ENCODE peak calls at places on chromosomes 12 and 14, in six cellular contexts. P is SK-N-SH, U is neural progenitor cell, D is PC-9, T is adrenal gland, N is suprapubic skin. I is an unnamed sample.

GRCh38 chr14:63542231-63542999 is 762 bp downstream of the PPP2R5E start:
- DNase-seq in T (peak), D (no peak), N (peak), U (peak), P (peak), I (peak)

GRCh38 chr12:85310025-85310424 is 30.0 kb downstream of the ALX1 start:
- DNase-seq in P (no peak), U (no peak), N (no peak), T (no peak), D (no peak), I (no peak)

GRCh38 chr12:45575823-45576448 is 153.6 kb upstream of the ARID2 start:
- DNase-seq in P (no peak), N (no peak), D (no peak), U (no peak), T (no peak), I (no peak)

GRCh38 chr14:61343471-61343870 is 22.1 kb downstream of the PRKCH start:
- DNase-seq in P (no peak), U (no peak), T (no peak), N (no peak), D (no peak), I (no peak)

GRCh38 chr12:63103489-63104131 is 47.4 kb downstream of the AVPR1A start:
- DNase-seq in U (peak), D (no peak), N (no peak), P (peak), T (no peak), I (no peak)

GRCh38 chr12:19025582-19025981 is 104.0 kb upstream of the PLEKHA5 start:
- DNase-seq in U (no peak), P (no peak), T (no peak), D (no peak), N (no peak), I (no peak)

GRCh38 chr14:63277784-63278183 is 41.0 kb downstream of the GPHB5 start:
- DNase-seq in P (no peak), N (no peak), T (no peak), D (no peak), U (no peak), I (no peak)

GRCh38 chr12:117790948-117791347 is 177.8 kb downstream of the KSR2 start:
- DNase-seq in N (no peak), P (no peak), D (no peak), T (no peak), U (no peak), I (no peak)

GRCh38 chr14:91350813-91351507 is 66.7 kb downstream of the CCDC88C start:
- DNase-seq in P (no peak), T (no peak), N (no peak), D (no peak), U (no peak), I (no peak)

GRCh38 chr12:34215213-34215892 is 193.1 kb downstream of the ALG10 start:
- DNase-seq in T (no peak), P (no peak), N (no peak), U (no peak), D (no peak), I (no peak)

GRCh38 chr14:73833530-73834257 is 17.9 kb upstream of the PTGR2 start:
- DNase-seq in P (no peak), D (peak), U (peak), T (no peak), N (no peak), I (no peak)

GRCh38 chr12:49230810-49231209 is 34.1 kb upstream of the TUBA1C start:
- DNase-seq in N (no peak), D (no peak), U (no peak), P (no peak), T (no peak), I (no peak)

GRCh38 chr12:128543493-128543892 is 276.5 kb downstream of the TMEM132C start:
- DNase-seq in N (no peak), P (no peak), D (no peak), U (peak), T (no peak), I (no peak)

GRCh38 chr14:81946808-81947798 is 413.4 kb upstream of the SEL1L start:
- DNase-seq in P (no peak), U (peak), N (no peak), T (no peak), D (no peak), I (no peak)

GRCh38 chr14:105884808-105885281 is 358.5 kb downstream of the TMEM121 start:
- DNase-seq in T (peak), D (no peak), N (peak), P (no peak), U (no peak), I (peak)

GRCh38 chr14:60722163-60722835 is 1.9 kb downstream of the SIX4 start:
- DNase-seq in U (peak), T (peak), P (peak), N (no peak), D (peak), I (peak)

GRCh38 chr14:105199093-105199492 is 18.0 kb upstream of the NUDT14 start:
- DNase-seq in P (no peak), T (no peak), U (no peak), N (no peak), D (peak), I (no peak)

GRCh38 chr14:93898081-93898611 is 29.0 kb upstream of the FAM181A start:
- DNase-seq in T (no peak), N (no peak), D (no peak), U (no peak), P (no peak), I (no peak)

GRCh38 chr12:27644446-27644845 is 51.8 kb upstream of the REP15 start:
- DNase-seq in P (no peak), U (no peak), D (no peak), T (no peak), N (no peak), I (no peak)

GRCh38 chr12:106648736-106649135 is 65.9 kb downstream of the RFX4 start:
- DNase-seq in N (no peak), P (no peak), T (no peak), D (no peak), U (no peak), I (no peak)

GRCh38 chr12:111368291-111368683 is 608 bp downstream of the PHETA1 start:
- DNase-seq in D (no peak), P (no peak), U (peak), T (peak), N (no peak), I (no peak)

GRCh38 chr12:1851126-1851791 is 30.9 kb downstream of the LRTM2 start:
- DNase-seq in P (no peak), N (no peak), T (no peak), D (no peak), U (no peak), I (no peak)

GRCh38 chr12:50603817-50604639 is 99.2 kb downstream of the DIP2B start:
- DNase-seq in P (no peak), D (no peak), U (no peak), T (peak), N (no peak), I (no peak)

DNA sequence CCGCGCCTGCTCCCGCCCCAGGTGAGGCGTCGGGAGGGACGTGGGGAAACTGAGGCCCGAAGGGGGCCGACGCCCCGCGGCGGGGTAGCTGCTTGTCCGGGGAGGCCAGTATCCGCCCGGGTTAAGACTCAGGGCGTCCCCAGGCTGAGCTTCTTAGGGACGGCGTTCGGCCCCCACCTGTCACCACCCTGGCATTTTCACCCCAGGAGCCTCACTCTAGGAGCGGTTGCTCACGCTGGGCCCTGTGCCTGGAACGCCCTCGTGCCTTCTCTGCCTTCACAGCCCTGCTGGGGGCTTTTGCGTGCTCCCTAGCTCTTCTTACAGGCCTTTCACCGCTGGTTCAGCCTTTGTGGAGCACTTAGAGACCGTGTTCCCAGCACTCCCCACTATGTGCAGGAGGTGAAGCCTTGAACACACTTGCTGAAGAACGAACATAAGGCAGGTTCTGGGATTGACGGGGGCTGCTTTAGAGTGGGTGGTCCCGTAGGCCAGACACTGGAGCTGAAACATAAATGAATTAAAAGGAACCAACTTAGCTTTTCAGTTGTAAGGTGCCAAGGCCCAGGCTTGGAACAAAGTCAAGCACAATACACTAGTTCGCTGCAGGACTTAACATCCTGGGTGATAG is 601 bp downstream of the ZNF839 start:
- DNase-seq in P (no peak), U (peak), D (peak), N (peak), T (peak), I (no peak)
- TF ChIP-seq CTCF in P (no peak), U (no peak), D (no peak), N (no peak), T (no peak), I (no peak)

GRCh38 chr14:69356903-69357543 is 41.1 kb downstream of the ERH start:
- DNase-seq in N (no peak), T (no peak), D (no peak), U (no peak), P (no peak), I (no peak)

GRCh38 chr14:69355155-69355954 is 42.7 kb downstream of the ERH start:
- DNase-seq in N (no peak), T (no peak), U (no peak), P (no peak), D (no peak), I (no peak)

GRCh38 chr14:69357544-69358200 is 40.4 kb downstream of the ERH start:
- DNase-seq in T (no peak), D (no peak), N (no peak), P (no peak), U (no peak), I (no peak)

GRCh38 chr14:69354383-69355154 is 43.5 kb downstream of the ERH start:
- DNase-seq in N (no peak), P (no peak), T (no peak), U (no peak), D (no peak), I (no peak)

GRCh38 chr14:69355955-69356321 is 42.2 kb downstream of the ERH start:
- DNase-seq in U (no peak), T (peak), P (no peak), N (peak), D (no peak), I (no peak)
- H3K27ac ChIP-seq in U (no peak), T (no peak), P (no peak), N (no peak), D (no peak), I (no peak)

GRCh38 chr12:121628536-121628935 is 2.2 kb downstream of the ORAI1 start:
- DNase-seq in T (no peak), N (no peak), U (no peak), D (no peak), P (peak), I (no peak)
- H3K4me3 ChIP-seq in T (no peak), N (peak), U (no peak), D (no peak), P (peak), I (no peak)

DNA sequence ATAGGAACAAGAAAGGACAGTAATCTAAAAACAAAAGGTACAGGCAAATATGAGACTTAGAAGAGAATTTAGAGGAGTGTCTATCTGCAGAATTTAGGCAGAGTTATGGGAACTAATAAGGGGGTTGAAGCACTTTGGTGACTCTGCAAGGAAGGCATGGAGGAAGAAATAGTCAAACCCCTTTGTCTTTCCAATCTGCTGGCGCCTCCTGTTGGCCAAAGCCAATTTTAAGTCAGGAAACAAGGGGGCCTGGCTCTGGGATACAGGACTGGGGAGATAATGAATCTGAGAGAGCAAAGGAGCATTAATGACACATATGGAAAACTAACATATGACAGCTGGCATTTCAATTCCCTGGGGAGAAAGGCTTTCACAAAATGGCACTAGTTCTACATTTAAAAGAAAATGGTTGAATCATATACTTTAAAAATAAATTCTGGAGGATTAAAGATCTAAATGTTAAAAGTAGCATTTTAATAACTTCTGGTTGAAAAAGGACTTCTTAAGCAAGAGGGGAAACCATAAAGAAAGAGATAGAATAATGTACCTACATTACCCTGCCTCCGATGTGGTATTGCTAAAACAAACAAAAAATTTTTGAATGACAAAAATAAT is 48.5 kb upstream of the CSRP2 start:
- DNase-seq in P (peak), D (no peak), T (peak), N (no peak), U (peak), I (no peak)
- TF ChIP-seq CTCF in P (peak), D (peak), T (no peak), N (no peak), U (peak), I (no peak)

GRCh38 chr14:100679170-100679569 is 47.5 kb upstream of the DLK1 start:
- DNase-seq in U (no peak), D (no peak), T (no peak), N (no peak), P (no peak), I (no peak)

GRCh38 chr14:100681111-100681510 is 45.6 kb upstream of the DLK1 start:
- DNase-seq in T (no peak), D (no peak), N (no peak), P (no peak), U (no peak), I (no peak)

GRCh38 chr14:100677925-100678765 is 48.5 kb upstream of the DLK1 start:
- DNase-seq in D (no peak), N (no peak), U (peak), T (no peak), P (peak), I (no peak)

GRCh38 chr14:100680439-100681051 is 46.1 kb upstream of the DLK1 start:
- DNase-seq in P (no peak), D (no peak), N (no peak), U (no peak), T (peak), I (no peak)

DNA sequence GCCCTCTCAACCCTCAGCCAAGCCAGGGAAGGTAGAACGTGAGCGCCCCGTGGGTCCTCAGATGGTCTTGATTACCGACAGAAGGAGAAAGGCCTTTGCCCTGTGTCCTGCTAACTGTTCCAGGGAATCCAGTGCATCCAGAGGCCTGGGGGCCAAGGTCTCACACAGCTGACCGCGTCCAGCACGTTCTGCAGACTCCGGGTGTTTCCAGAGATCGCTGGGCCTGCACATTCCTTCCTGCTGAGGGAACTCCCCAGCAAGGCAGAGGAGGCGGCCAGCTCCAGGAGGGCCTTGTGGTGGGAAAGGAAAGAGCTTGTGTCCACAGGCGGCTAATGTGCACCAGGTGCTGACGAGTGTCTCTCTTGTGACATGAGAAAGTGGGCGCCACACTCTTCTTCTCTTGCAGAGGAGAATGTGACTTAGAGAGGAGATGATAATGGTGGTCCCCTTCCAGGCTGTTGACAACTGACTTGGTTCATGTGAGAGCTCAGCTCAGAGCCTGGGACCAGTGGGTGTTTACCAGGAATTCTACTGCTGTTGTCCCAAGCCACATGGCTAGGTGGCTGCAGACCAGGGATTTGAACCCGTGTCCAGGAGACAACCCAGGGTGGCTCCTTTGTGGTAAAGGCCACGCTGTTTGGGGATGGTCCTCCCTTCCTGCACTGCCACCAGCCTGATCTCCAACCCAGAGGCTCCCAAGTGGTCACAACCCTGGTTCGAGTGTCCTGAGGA is 46.8 kb upstream of the DLK1 start:
- DNase-seq in U (no peak), D (no peak), P (no peak), N (no peak), T (peak), I (peak)
- H3K27ac ChIP-seq in U (no peak), D (no peak), P (peak), N (peak), T (peak), I (peak)

GRCh38 chr12:57740656-57741412 is 2.3 kb upstream of the AGAP2 start:
- DNase-seq in T (no peak), N (no peak), U (no peak), P (no peak), D (no peak), I (no peak)

GRCh38 chr12:57739387-57739786 is 845 bp upstream of the AGAP2 start:
- DNase-seq in P (no peak), N (peak), U (peak), D (no peak), T (no peak), I (no peak)

GRCh38 chr12:57739914-57740538 is 1.5 kb upstream of the AGAP2 start:
- DNase-seq in T (no peak), D (no peak), P (no peak), N (no peak), U (peak), I (no peak)

GRCh38 chr12:57743769-57744168 is 1.1 kb upstream of the TSPAN31 start:
- DNase-seq in N (no peak), P (no peak), U (no peak), T (no peak), D (no peak), I (no peak)

DNA sequence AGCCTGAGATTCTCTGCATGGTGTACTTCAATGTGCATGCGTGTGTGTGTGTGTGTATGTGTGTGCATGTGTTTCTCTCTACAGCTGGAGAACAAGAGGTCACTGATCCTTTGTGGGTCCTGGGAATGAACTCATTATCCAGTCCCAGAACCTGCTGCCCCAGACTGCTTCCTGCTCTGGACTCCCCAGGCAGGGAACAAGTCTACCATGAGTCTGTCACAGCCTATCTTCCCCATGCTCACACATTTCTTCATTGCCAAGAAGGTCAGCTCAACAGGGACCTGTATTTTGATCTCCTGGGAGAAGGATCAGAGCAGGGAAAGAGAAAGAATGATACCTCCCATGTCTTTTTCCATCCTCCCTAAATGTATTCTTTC is 2.9 kb upstream of the AGAP2 start:
- DNase-seq in T (no peak), P (no peak), D (no peak), N (no peak), U (no peak), I (no peak)
- H3K4me3 ChIP-seq in T (no peak), P (no peak), D (no peak), N (peak), U (no peak), I (no peak)

GRCh38 chr14:100440207-100440631 is 117.1 kb downstream of the SLC25A47 start:
- DNase-seq in D (peak), U (peak), P (peak), N (no peak), T (peak), I (peak)
- TF ChIP-seq CTCF in D (peak), U (peak), P (peak), N (peak), T (peak), I (peak)

GRCh38 chr12:8681129-8681902 is 16.5 kb upstream of the RIMKLB start:
- DNase-seq in T (peak), N (no peak), P (no peak), U (no peak), D (peak), I (no peak)
- H3K27ac ChIP-seq in T (no peak), N (peak), P (no peak), U (no peak), D (no peak), I (peak)